ENCODE peak calls at places on chromosomes 3 and 15, in five cellular contexts. One of them, this sample, is unnamed.

GRCh38 chr3:175399156-175399840 is 540.2 kb downstream of the NAALADL2 start:
- DNase-seq in IMR-90: peak; percentile 20
- DNase-seq in H9: no peak
- DNase-seq in neuronal stem cell: no peak
- DNase-seq in H1: no peak
- DNase-seq in this sample: no peak

GRCh38 chr3:186121968-186122367 is 13.1 kb upstream of the ETV5 start:
- DNase-seq in H1: peak; percentile 59
- DNase-seq in H9: peak; percentile 72
- DNase-seq in neuronal stem cell: no peak
- DNase-seq in IMR-90: no peak
- DNase-seq in this sample: no peak

GRCh38 chr15:22786868-22787698 is 639 bp downstream of the NIPA1 start:
- DNase-seq in IMR-90: no peak
- DNase-seq in H1: peak; percentile 73
- DNase-seq in neuronal stem cell: peak; percentile 35
- DNase-seq in H9: peak; percentile 45
- DNase-seq in this sample: peak; percentile 44

GRCh38 chr15:96330064-96330449 is 443 bp upstream of the NR2F2 start:
- DNase-seq in H9: peak; percentile 71
- DNase-seq in neuronal stem cell: no peak
- DNase-seq in IMR-90: peak; percentile 89
- DNase-seq in H1: peak; percentile 81
- DNase-seq in this sample: peak; percentile 90

GRCh38 chr3:195153121-195153520 is 117.8 kb downstream of the XXYLT1 start:
- DNase-seq in H9: peak; percentile 47
- DNase-seq in H1: peak; percentile 60
- DNase-seq in neuronal stem cell: no peak
- DNase-seq in IMR-90: peak; percentile 17
- DNase-seq in this sample: peak; percentile 56

GRCh38 chr3:53483821-53484220 is 10.6 kb upstream of the CACNA1D start:
- DNase-seq in H1: no peak
- DNase-seq in IMR-90: no peak
- DNase-seq in H9: no peak
- DNase-seq in neuronal stem cell: no peak
- DNase-seq in this sample: no peak

GRCh38 chr15:81092559-81092902 is 41.5 kb upstream of the CFAP161 start:
- DNase-seq in H9: no peak
- DNase-seq in neuronal stem cell: no peak
- DNase-seq in H1: no peak
- DNase-seq in IMR-90: no peak
- DNase-seq in this sample: no peak

GRCh38 chr3:52144034-52144795 is 10.0 kb downstream of the POC1A start:
- DNase-seq in H1: peak; percentile 92
- DNase-seq in neuronal stem cell: peak; percentile 75
- DNase-seq in IMR-90: peak; percentile 77
- DNase-seq in H9: peak; percentile 82
- DNase-seq in this sample: peak; percentile 79

GRCh38 chr3:134373278-134373941 is 837 bp downstream of the AMOTL2 start:
- DNase-seq in neuronal stem cell: peak; percentile 94
- DNase-seq in H1: peak; percentile 91
- DNase-seq in IMR-90: peak; percentile 89
- DNase-seq in H9: peak; percentile 91
- DNase-seq in this sample: peak; percentile 92

GRCh38 chr3:50572801-50573371 is 3.6 kb downstream of the HEMK1 start:
- DNase-seq in H9: no peak
- DNase-seq in IMR-90: no peak
- DNase-seq in neuronal stem cell: no peak
- DNase-seq in H1: no peak
- DNase-seq in this sample: no peak

GRCh38 chr15:48086162-48086561 is 34.6 kb upstream of the SLC24A5 start:
- DNase-seq in IMR-90: no peak
- DNase-seq in H1: no peak
- DNase-seq in neuronal stem cell: no peak
- DNase-seq in H9: no peak
- DNase-seq in this sample: no peak

GRCh38 chr3:3102751-3103150 is 7.4 kb downstream of the IL5RA start:
- DNase-seq in IMR-90: no peak
- DNase-seq in H9: no peak
- DNase-seq in H1: no peak
- DNase-seq in neuronal stem cell: no peak
- DNase-seq in this sample: no peak

GRCh38 chr15:45529613-45530012 is 7.1 kb upstream of the SLC30A4 start:
- DNase-seq in neuronal stem cell: no peak
- DNase-seq in IMR-90: no peak
- DNase-seq in H1: no peak
- DNase-seq in H9: no peak
- DNase-seq in this sample: no peak

GRCh38 chr15:57667171-57667924 is 39.2 kb upstream of the POLR2M start:
- DNase-seq in IMR-90: peak; percentile 71
- DNase-seq in H1: no peak
- DNase-seq in H9: no peak
- DNase-seq in neuronal stem cell: no peak
- DNase-seq in this sample: peak; percentile 70

GRCh38 chr3:154090116-154090420 is 31.1 kb upstream of the ARHGEF26 start:
- DNase-seq in H9: no peak
- DNase-seq in neuronal stem cell: no peak
- DNase-seq in H1: no peak
- DNase-seq in IMR-90: no peak
- DNase-seq in this sample: no peak

GRCh38 chr3:192957441-192957951 is 39.8 kb upstream of the MB21D2 start:
- DNase-seq in IMR-90: peak; percentile 94
- DNase-seq in neuronal stem cell: no peak
- DNase-seq in H9: no peak
- DNase-seq in H1: no peak
- DNase-seq in this sample: peak; percentile 91

GRCh38 chr15:45891766-45892165 is 256.9 kb downstream of the SQOR start:
- DNase-seq in H9: no peak
- DNase-seq in IMR-90: no peak
- DNase-seq in H1: no peak
- DNase-seq in neuronal stem cell: no peak
- DNase-seq in this sample: no peak

GRCh38 chr15:91253605-91254004 is 153.5 kb downstream of the SV2B start:
- DNase-seq in H1: no peak
- DNase-seq in H9: no peak
- DNase-seq in IMR-90: no peak
- DNase-seq in neuronal stem cell: no peak
- DNase-seq in this sample: no peak

GRCh38 chr15:28104326-28104725 is 5.2 kb upstream of the OCA2 start:
- DNase-seq in H9: peak; percentile 47
- DNase-seq in neuronal stem cell: no peak
- DNase-seq in H1: no peak
- DNase-seq in IMR-90: no peak
- DNase-seq in this sample: no peak

GRCh38 chr15:57698243-57698642 is 8.3 kb upstream of the POLR2M start:
- DNase-seq in neuronal stem cell: no peak
- DNase-seq in IMR-90: no peak
- DNase-seq in H1: no peak
- DNase-seq in H9: no peak
- DNase-seq in this sample: no peak

GRCh38 chr15:68303560-68304436 is 26.3 kb downstream of the FEM1B start:
- DNase-seq in H9: peak; percentile 29
- DNase-seq in IMR-90: no peak
- DNase-seq in H1: peak; percentile 45
- DNase-seq in neuronal stem cell: no peak
- DNase-seq in this sample: no peak

GRCh38 chr3:72187131-72187530 is 402.2 kb upstream of the PROK2 start:
- DNase-seq in neuronal stem cell: no peak
- DNase-seq in IMR-90: no peak
- DNase-seq in H9: no peak
- DNase-seq in H1: no peak
- DNase-seq in this sample: no peak

GRCh38 chr15:86263235-86263634 is 183.6 kb downstream of the AGBL1 start:
- DNase-seq in neuronal stem cell: no peak
- DNase-seq in IMR-90: no peak
- DNase-seq in H1: no peak
- DNase-seq in H9: no peak
- DNase-seq in this sample: no peak
- H3K4ac ChIP-seq in neuronal stem cell: no peak overlapping the region
- H3K4ac ChIP-seq in IMR-90: no peak overlapping the region
- H3K4ac ChIP-seq in H1: no peak overlapping the region
- H3K4ac ChIP-seq in H9: no peak overlapping the region
- H3K4ac ChIP-seq in this sample: no peak overlapping the region

GRCh38 chr3:155555479-155556065 is 189.3 kb downstream of the PLCH1 start:
- DNase-seq in H9: no peak
- DNase-seq in H1: no peak
- DNase-seq in neuronal stem cell: no peak
- DNase-seq in IMR-90: no peak
- DNase-seq in this sample: no peak
- H3K4ac ChIP-seq in H9: no peak overlapping the region
- H3K4ac ChIP-seq in H1: no peak overlapping the region
- H3K4ac ChIP-seq in neuronal stem cell: no peak overlapping the region
- H3K4ac ChIP-seq in IMR-90: no peak overlapping the region
- H3K4ac ChIP-seq in this sample: no peak overlapping the region

GRCh38 chr3:33803894-33804526 is 5.6 kb downstream of the PDCD6IP start:
- DNase-seq in H1: no peak
- DNase-seq in IMR-90: no peak
- DNase-seq in H9: peak; percentile 71
- DNase-seq in neuronal stem cell: no peak
- DNase-seq in this sample: no peak
- H3K4ac ChIP-seq in H1: no peak overlapping the region
- H3K4ac ChIP-seq in IMR-90: no peak overlapping the region
- H3K4ac ChIP-seq in H9: no peak overlapping the region
- H3K4ac ChIP-seq in neuronal stem cell: no peak overlapping the region
- H3K4ac ChIP-seq in this sample: no peak overlapping the region

DNA sequence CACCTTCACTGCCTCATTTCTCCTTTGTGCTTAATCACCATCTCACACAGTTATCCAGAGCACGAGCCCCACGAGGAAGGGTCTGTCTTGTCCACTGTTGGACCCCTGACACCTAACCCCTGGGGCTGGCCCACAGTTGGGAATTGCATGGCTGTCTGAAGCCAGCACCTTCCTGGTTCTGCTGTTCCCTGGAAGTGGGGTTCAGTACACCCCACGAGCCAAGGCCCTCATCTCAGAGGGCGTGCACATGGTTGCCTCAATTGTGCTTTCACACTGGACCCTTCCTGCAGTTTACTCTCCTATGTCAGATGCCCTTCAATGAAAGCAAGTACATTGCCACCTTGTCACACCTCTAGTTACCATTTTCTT is 30.7 kb downstream of the BTD start:
- DNase-seq in H9: no peak
- DNase-seq in IMR-90: no peak
- DNase-seq in H1: no peak
- DNase-seq in neuronal stem cell: no peak
- DNase-seq in this sample: no peak
- H3K4ac ChIP-seq in H9: no peak overlapping the region
- H3K4ac ChIP-seq in IMR-90: peak overlapping the region; percentile 94
- H3K4ac ChIP-seq in H1: peak overlapping the region; percentile 94
- H3K4ac ChIP-seq in neuronal stem cell: no peak overlapping the region
- H3K4ac ChIP-seq in this sample: peak overlapping the region; percentile 35

GRCh38 chr15:56207711-56208110 is 36.0 kb downstream of the RFX7 start:
- DNase-seq in neuronal stem cell: no peak
- DNase-seq in H1: no peak
- DNase-seq in IMR-90: no peak
- DNase-seq in H9: no peak
- DNase-seq in this sample: peak; percentile 11
- H3K4ac ChIP-seq in neuronal stem cell: no peak overlapping the region
- H3K4ac ChIP-seq in H1: no peak overlapping the region
- H3K4ac ChIP-seq in IMR-90: no peak overlapping the region
- H3K4ac ChIP-seq in H9: no peak overlapping the region
- H3K4ac ChIP-seq in this sample: no peak overlapping the region

GRCh38 chr3:152388631-152389030 is 119.9 kb downstream of the MBNL1 start:
- DNase-seq in H9: no peak
- DNase-seq in IMR-90: no peak
- DNase-seq in neuronal stem cell: no peak
- DNase-seq in H1: no peak
- DNase-seq in this sample: no peak
- H3K4ac ChIP-seq in H9: no peak overlapping the region
- H3K4ac ChIP-seq in IMR-90: no peak overlapping the region
- H3K4ac ChIP-seq in neuronal stem cell: no peak overlapping the region
- H3K4ac ChIP-seq in H1: no peak overlapping the region
- H3K4ac ChIP-seq in this sample: no peak overlapping the region

GRCh38 chr15:72474912-72475601 is 927 bp downstream of the ARIH1 start:
- DNase-seq in IMR-90: peak; percentile 68
- DNase-seq in neuronal stem cell: peak; percentile 56
- DNase-seq in H9: peak; percentile 70
- DNase-seq in H1: peak; percentile 79
- DNase-seq in this sample: peak; percentile 81
- H3K4ac ChIP-seq in IMR-90: peak overlapping the region; percentile 94
- H3K4ac ChIP-seq in neuronal stem cell: no peak overlapping the region
- H3K4ac ChIP-seq in H9: no peak overlapping the region
- H3K4ac ChIP-seq in H1: no peak overlapping the region
- H3K4ac ChIP-seq in this sample: peak overlapping the region; percentile 87

DNA sequence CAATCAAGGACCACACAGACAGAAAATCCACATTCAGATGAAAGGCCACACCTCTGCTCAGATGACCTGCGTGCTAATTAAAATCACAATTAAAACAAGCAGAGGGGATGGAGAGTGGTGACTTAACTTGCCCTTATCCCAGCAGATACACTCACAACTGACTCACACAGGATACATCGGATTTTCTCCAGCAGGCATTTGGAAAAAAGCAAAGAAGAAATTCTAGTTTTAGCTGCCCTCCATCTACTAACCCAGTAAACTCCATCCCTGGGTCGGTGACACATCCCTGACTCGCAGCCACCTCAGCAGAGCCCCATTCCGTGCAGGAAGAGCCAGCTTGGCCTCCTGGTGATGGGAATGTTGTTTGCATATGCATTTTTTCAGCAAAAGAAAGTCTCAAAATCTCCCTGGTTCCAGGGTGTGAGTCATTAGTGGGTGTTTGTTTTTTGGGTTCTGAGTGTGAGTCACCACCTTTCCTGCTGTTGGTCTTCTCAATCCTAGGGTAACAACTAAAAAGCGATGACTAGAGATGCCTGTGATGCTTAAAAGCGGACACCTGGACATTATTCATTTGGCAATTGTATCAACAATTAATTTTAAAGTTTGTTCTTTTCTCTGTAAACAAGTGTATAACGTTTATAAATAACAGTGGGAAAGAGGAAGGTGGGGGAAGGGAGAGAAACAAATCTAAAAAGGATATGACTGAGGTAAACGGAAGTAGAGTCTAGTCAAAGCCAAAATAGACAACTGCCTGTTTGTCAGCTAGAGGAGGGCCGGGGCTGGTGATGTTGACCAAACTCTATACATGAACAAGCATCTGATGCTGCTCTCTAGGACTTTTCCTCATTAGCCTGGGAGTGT is 49.8 kb upstream of the SLC4A7 start:
- DNase-seq in neuronal stem cell: no peak
- DNase-seq in H9: peak; percentile 95
- DNase-seq in H1: peak; percentile 66
- DNase-seq in IMR-90: peak; percentile 99
- DNase-seq in this sample: peak; percentile 98
- H3K4ac ChIP-seq in neuronal stem cell: no peak overlapping the region
- H3K4ac ChIP-seq in H9: no peak overlapping the region
- H3K4ac ChIP-seq in H1: no peak overlapping the region
- H3K4ac ChIP-seq in IMR-90: peak overlapping the region; percentile 87
- H3K4ac ChIP-seq in this sample: peak overlapping the region; percentile 80

DNA sequence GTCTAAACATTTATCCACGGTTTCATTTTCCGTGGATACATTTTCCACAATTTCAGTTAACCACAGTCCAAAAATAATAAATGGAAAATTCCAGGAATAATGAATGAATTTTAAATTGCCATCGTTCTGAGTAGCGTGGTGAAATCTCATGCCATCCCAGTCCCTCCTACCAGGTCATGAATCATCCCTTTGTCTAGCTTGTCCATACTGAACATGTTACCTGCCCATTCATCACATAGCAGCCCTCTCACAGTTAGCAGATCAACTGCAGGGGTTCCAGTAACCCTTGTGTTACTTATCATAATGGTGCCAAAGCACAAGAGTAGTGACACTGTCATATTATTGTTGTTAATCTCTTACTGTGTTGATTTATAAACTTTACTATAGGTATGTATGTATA is 124.5 kb downstream of the GSK3B start:
- DNase-seq in IMR-90: no peak
- DNase-seq in neuronal stem cell: no peak
- DNase-seq in H1: no peak
- DNase-seq in H9: no peak
- DNase-seq in this sample: no peak
- H3K4ac ChIP-seq in IMR-90: no peak overlapping the region
- H3K4ac ChIP-seq in neuronal stem cell: no peak overlapping the region
- H3K4ac ChIP-seq in H1: no peak overlapping the region
- H3K4ac ChIP-seq in H9: no peak overlapping the region
- H3K4ac ChIP-seq in this sample: no peak overlapping the region